ENCODE peak calls at places on chromosomes 3 and 15, in nine cellular contexts. U is GM23248, A is GM23338, V is hepatocyte, W is PC-3, G is MM.1S, X is OCI-LY7, Q is HCT116, N is SK-N-SH. Y is an unnamed sample. For H3K9me2 and H3K4me1, the result is how much of the 10 kb centered on the place peaks cover.

GRCh38 chr15:70806992-70807712 is 43.8 kb upstream of the UACA start:
- DNase-seq in U (no peak), A (no peak), V (no peak), W (no peak), G (no peak), X (no peak), Q (no peak), N (no peak), Y (no peak)

GRCh38 chr3:51024765-51025681 is 350.3 kb downstream of the DOCK3 start:
- DNase-seq in U (no peak), A (peak), V (peak), W (no peak), G (peak), X (no peak), Q (no peak), N (no peak), Y (peak)

GRCh38 chr3:172280406-172281051 is 167.7 kb downstream of the GHSR start:
- DNase-seq in U (peak), A (no peak), V (peak), W (no peak), G (no peak), X (no peak), Q (no peak), N (no peak), Y (no peak)

GRCh38 chr3:177385831-177386301 is 188.6 kb upstream of the TBL1XR1 start:
- DNase-seq in U (peak), A (no peak), V (no peak), W (peak), G (no peak), X (no peak), Q (no peak), N (no peak), Y (no peak)

GRCh38 chr3:102069211-102069662 is 219.9 kb downstream of the NFKBIZ start:
- DNase-seq in U (peak), A (no peak), V (peak), W (peak), G (no peak), X (no peak), Q (no peak), N (no peak), Y (no peak)

GRCh38 chr3:188185717-188186236 is 31.8 kb downstream of the LPP start:
- DNase-seq in U (no peak), A (no peak), V (no peak), W (no peak), G (no peak), X (no peak), Q (no peak), N (no peak), Y (peak)

GRCh38 chr3:134066539-134067310 is 37.0 kb upstream of the SLCO2A1 start:
- DNase-seq in U (peak), A (no peak), V (peak), W (no peak), G (no peak), X (no peak), Q (no peak), N (no peak), Y (no peak)

GRCh38 chr3:53157974-53158580 is 2.9 kb upstream of the PRKCD start:
- DNase-seq in U (no peak), A (no peak), V (no peak), W (no peak), G (no peak), X (no peak), Q (no peak), N (no peak), Y (no peak)

GRCh38 chr15:23483821-23484299 is 36.8 kb upstream of the GOLGA6L2 start:
- DNase-seq in U (no peak), A (no peak), V (no peak), W (no peak), G (no peak), X (no peak), Q (no peak), N (no peak), Y (no peak)

GRCh38 chr3:69997486-69998307 is 1.8 kb upstream of the SAMMSON start:
- DNase-seq in U (no peak), A (no peak), V (no peak), W (no peak), G (no peak), X (no peak), Q (no peak), N (peak), Y (no peak)

GRCh38 chr3:159604151-159604581 is 384.5 kb upstream of the IL12A start:
- DNase-seq in U (peak), A (no peak), V (no peak), W (peak), G (no peak), X (no peak), Q (no peak), N (no peak), Y (no peak)

GRCh38 chr15:84598993-84599392 is 1.8 kb upstream of the ZSCAN2 start:
- DNase-seq in U (peak), A (peak), V (peak), W (peak), G (peak), X (peak), Q (peak), N (peak), Y (no peak)

GRCh38 chr3:43855674-43856299 is 165.0 kb downstream of the ABHD5 start:
- DNase-seq in U (peak), A (peak), V (peak), W (peak), G (peak), X (peak), Q (peak), N (peak), Y (peak)

GRCh38 chr15:62957130-62957529 is 85.4 kb upstream of the TPM1 start:
- DNase-seq in U (peak), A (no peak), V (no peak), W (peak), G (no peak), X (no peak), Q (no peak), N (no peak), Y (no peak)

GRCh38 chr3:65170357-65171090 is 482.7 kb upstream of the ADAMTS9 start:
- DNase-seq in U (peak), A (peak), V (peak), W (no peak), G (no peak), X (no peak), Q (no peak), N (peak), Y (no peak)

GRCh38 chr3:155332668-155333160 is 39.2 kb upstream of the STRIT1 start:
- DNase-seq in U (no peak), A (no peak), V (no peak), W (no peak), G (no peak), X (no peak), Q (no peak), N (no peak), Y (no peak)

GRCh38 chr15:41462396-41462795 is 31.3 kb upstream of the ITPKA start:
- DNase-seq in U (peak), A (no peak), V (no peak), W (no peak), G (no peak), X (no peak), Q (no peak), N (no peak), Y (no peak)

GRCh38 chr3:185822221-185822956 is 2.5 kb downstream of the IGF2BP2 start:
- DNase-seq in U (peak), A (no peak), V (no peak), W (peak), G (no peak), X (no peak), Q (no peak), N (no peak), Y (no peak)

GRCh38 chr3:5122741-5123706 is 932 bp downstream of the ARL8B start:
- DNase-seq in U (peak), A (peak), V (peak), W (peak), G (peak), X (peak), Q (no peak), N (peak), Y (peak)

GRCh38 chr15:101124731-101125558 is 126.9 kb downstream of the CHSY1 start:
- DNase-seq in U (peak), A (no peak), V (no peak), W (peak), G (no peak), X (no peak), Q (peak), N (no peak), Y (no peak)

GRCh38 chr3:39811561-39811960 is 2.2 kb downstream of the MYRIP start:
- DNase-seq in U (no peak), A (no peak), V (no peak), W (no peak), G (no peak), X (no peak), Q (no peak), N (no peak), Y (no peak)

GRCh38 chr3:170476291-170476690 is 57.6 kb downstream of the CLDN11 start:
- DNase-seq in U (no peak), A (no peak), V (no peak), W (peak), G (no peak), X (no peak), Q (no peak), N (no peak), Y (peak)

GRCh38 chr3:114213262-114213668 is 24.1 kb downstream of the ZNF80 start:
- DNase-seq in U (peak), A (no peak), V (no peak), W (no peak), G (no peak), X (no peak), Q (no peak), N (no peak), Y (no peak)

GRCh38 chr3:54988302-54989022 is 60.6 kb upstream of the LRTM1 start:
- DNase-seq in U (peak), A (no peak), V (peak), W (no peak), G (no peak), X (no peak), Q (no peak), N (no peak), Y (peak)

GRCh38 chr3:179695672-179696313 is 43.0 kb downstream of the USP13 start:
- DNase-seq in U (no peak), A (no peak), V (no peak), W (no peak), G (no peak), X (no peak), Q (no peak), N (no peak), Y (no peak)

GRCh38 chr3:182969853-182970252 is 10.5 kb downstream of the DCUN1D1 start:
- DNase-seq in U (no peak), A (no peak), V (no peak), W (no peak), G (no peak), X (no peak), Q (no peak), N (no peak), Y (no peak)
- H3K4me2 ChIP-seq in U (peak), A (peak), V (no peak), W (peak), G (no peak), X (no peak), Q (peak), N (peak), Y (peak)

DNA sequence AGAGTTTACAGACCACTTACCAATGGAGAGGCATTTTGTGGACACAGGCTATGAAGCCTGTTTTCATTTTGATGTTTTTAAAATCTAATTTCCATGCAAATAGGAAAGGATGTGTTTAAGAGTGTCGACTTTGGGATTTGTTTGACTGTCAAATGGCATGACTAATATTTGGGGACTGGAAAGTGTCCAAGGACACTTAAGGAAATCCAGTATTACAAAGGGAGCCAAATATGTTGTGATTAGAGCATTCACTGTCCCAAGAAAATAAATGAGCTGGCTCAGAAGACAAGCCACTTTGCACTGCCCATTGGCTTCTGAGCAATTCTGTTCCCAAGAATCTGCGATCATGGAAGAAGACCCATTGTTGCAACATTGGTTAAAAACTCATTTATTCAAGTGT is 34.0 kb upstream of the SLC6A11 start:
- DNase-seq in U (no peak), A (no peak), V (no peak), W (peak), G (no peak), X (no peak), Q (no peak), N (no peak), Y (no peak)
- H3K9me2 ChIP-seq in U (under half), A (under half), V (under half), W (under half), G (under half), X (under half), Q (under half), N (under half), Y (under half)

DNA sequence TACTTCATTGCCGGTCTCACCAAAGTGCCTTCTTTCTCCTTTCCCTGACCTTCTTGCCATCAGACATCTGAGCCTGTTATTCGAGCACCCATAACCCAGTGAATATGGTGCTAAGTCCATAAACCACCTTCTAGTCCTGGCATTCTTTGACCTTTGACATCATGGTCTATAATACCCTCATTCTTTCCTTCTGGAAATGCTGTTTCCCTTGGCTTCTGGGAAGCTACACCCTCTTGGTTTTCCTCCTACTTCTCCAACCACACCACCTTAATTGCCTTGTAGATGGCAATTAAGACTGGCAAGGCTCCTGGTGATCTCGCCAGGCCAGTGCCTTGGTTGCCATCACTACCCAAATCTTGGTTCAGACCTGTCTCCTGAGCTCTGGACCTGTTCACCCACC is 56.1 kb upstream of the TRAK1 start:
- DNase-seq in U (no peak), A (no peak), V (no peak), W (no peak), G (no peak), X (no peak), Q (no peak), N (no peak), Y (no peak)
- H3K4me1 ChIP-seq in U (half or more), A (under half), V (under half), W (under half), G (under half), X (half or more), Q (under half), N (under half), Y (under half)

GRCh38 chr3:10169000-10169496 is 4.3 kb downstream of the IRAK2 start:
- DNase-seq in U (no peak), A (peak), V (no peak), W (peak), G (no peak), X (no peak), Q (no peak), N (no peak), Y (peak)

GRCh38 chr3:10166213-10166604 is 1.5 kb downstream of the IRAK2 start:
- DNase-seq in U (no peak), A (no peak), V (no peak), W (no peak), G (no peak), X (no peak), Q (no peak), N (no peak), Y (no peak)

GRCh38 chr3:10162147-10162546 is 2.6 kb upstream of the IRAK2 start:
- DNase-seq in U (no peak), A (no peak), V (no peak), W (no peak), G (no peak), X (peak), Q (no peak), N (no peak), Y (no peak)

GRCh38 chr3:10160925-10161324 is 3.8 kb upstream of the IRAK2 start:
- DNase-seq in U (no peak), A (peak), V (no peak), W (no peak), G (no peak), X (no peak), Q (no peak), N (no peak), Y (no peak)

DNA sequence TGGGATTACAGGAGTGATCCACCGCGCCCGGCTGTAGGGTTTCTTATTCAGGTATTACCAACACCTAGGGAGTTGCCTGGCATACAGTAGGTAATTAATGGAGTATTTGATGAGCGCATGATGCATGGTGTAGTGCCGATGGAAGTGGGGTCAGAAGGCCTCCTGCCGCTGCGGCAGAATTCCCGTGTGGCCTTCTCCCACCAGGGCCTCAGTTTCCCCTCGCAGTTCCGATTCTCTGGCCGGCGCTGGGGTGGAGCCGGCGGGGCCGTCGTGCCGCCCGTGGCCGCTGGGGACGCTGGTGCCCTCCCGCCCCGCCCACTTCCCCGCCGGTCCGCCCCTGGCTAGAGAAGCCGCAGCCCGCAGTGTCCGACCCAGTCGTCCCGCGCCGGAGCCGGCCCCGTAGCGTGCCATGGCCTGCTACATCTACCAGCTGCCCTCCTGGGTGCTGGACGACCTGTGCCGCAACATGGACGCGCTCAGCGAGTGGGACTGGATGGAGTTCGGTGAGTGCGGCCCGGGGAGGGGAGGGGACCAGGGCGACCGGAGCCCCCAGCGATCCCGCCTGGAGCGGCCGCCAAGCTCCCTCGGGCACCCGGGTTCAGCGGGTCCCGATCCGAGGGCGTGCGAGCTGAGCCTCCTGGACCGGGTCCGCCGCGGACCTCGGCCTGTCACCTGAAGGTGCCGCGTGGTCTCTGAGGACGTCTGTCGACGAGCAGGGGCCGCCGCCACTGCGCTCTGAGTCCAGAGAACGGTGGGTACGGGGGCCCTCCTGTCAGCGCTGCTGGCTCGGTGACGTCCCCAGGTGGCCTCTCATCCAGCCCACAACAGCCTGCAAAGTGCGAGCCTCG is at the start of gene IRAK2:
- DNase-seq in U (peak), A (peak), V (peak), W (peak), G (peak), X (peak), Q (peak), N (peak), Y (peak)
- H3K4me2 ChIP-seq in U (peak), A (peak), V (peak), W (peak), G (peak), X (peak), Q (peak), N (peak), Y (peak)

GRCh38 chr3:76527773-76528172 is 512.1 kb upstream of the ROBO2 start:
- DNase-seq in U (no peak), A (no peak), V (no peak), W (no peak), G (no peak), X (no peak), Q (no peak), N (no peak), Y (no peak)
- H3K9me2 ChIP-seq in U (under half), A (under half), V (under half), W (under half), G (under half), X (under half), Q (under half), N (under half), Y (under half)

GRCh38 chr15:91865486-91865885 is 12.0 kb downstream of the SLCO3A1 start:
- DNase-seq in U (no peak), A (no peak), V (no peak), W (no peak), G (no peak), X (no peak), Q (no peak), N (no peak), Y (no peak)
- H3K4me1 ChIP-seq in U (under half), A (under half), V (under half), W (under half), G (under half), X (half or more), Q (under half), N (under half), Y (half or more)

GRCh38 chr15:87816016-87816415 is 440.5 kb downstream of the NTRK3 start:
- DNase-seq in U (peak), A (no peak), V (no peak), W (no peak), G (no peak), X (no peak), Q (no peak), N (no peak), Y (no peak)
- H3K4me2 ChIP-seq in U (peak), A (no peak), V (no peak), W (no peak), G (no peak), X (no peak), Q (no peak), N (peak), Y (no peak)

GRCh38 chr15:81280696-81281095 is 43.2 kb downstream of the STARD5 start:
- DNase-seq in U (no peak), A (no peak), V (no peak), W (peak), G (no peak), X (no peak), Q (no peak), N (no peak), Y (no peak)
- H3K9me2 ChIP-seq in U (under half), A (under half), V (under half), W (under half), G (under half), X (under half), Q (under half), N (under half), Y (under half)

GRCh38 chr15:39246523-39246922 is 334.4 kb upstream of the THBS1 start:
- DNase-seq in U (peak), A (no peak), V (no peak), W (peak), G (no peak), X (no peak), Q (no peak), N (no peak), Y (no peak)
- H3K4me1 ChIP-seq in U (half or more), A (under half), V (under half), W (half or more), G (under half), X (under half), Q (under half), N (under half), Y (under half)